ENCODE peak calls at places on chromosomes 4 and X, in eight cellular contexts. W is HL-60, N is fibroblast of lung, R is coronary artery, Q is lower leg skin, O is Karpas-422, F is GM12865, X is small intestine. D is an unnamed sample.

GRCh38 chr4:88169298-88169697 is 10.9 kb upstream of the ABCG2 start:
- DNase-seq in W (no peak), R (no peak), F (no peak), X (no peak), O (no peak), Q (no peak), N (no peak), D (no peak)

GRCh38 chr4:29277381-29277780 is 1442.8 kb upstream of the PCDH7 start:
- DNase-seq in W (no peak), F (no peak), Q (no peak), R (no peak), N (peak), X (no peak), O (no peak), D (no peak)

GRCh38 chr4:11130195-11130975 is 298.3 kb downstream of the HS3ST1 start:
- DNase-seq in Q (no peak), N (peak), R (no peak), W (no peak), F (no peak), X (no peak), O (no peak), D (no peak)

GRCh38 chrX:20320461-20321159 is 53.9 kb upstream of the RPS6KA3 start:
- DNase-seq in X (no peak), F (peak), R (no peak), O (peak), N (no peak), W (no peak), Q (no peak), D (peak)

GRCh38 chrX:50952406-50952805 is 41.9 kb downstream of the BMP15 start:
- DNase-seq in X (no peak), R (no peak), F (no peak), O (no peak), N (no peak), W (no peak), Q (no peak), D (no peak)

GRCh38 chr4:83618431-83618830 is 82.5 kb downstream of the GPAT3 start:
- DNase-seq in N (peak), R (no peak), F (no peak), O (no peak), Q (no peak), X (peak), W (no peak), D (no peak)

GRCh38 chr4:65021737-65022136 is 612.5 kb upstream of the TECRL start:
- DNase-seq in O (no peak), F (no peak), Q (no peak), X (no peak), R (no peak), W (no peak), N (no peak), D (no peak)

GRCh38 chr4:3462790-3463415 is at the start of gene DOK7:
- DNase-seq in N (no peak), O (no peak), W (no peak), F (no peak), X (no peak), R (no peak), Q (no peak), D (no peak)

GRCh38 chrX:136850441-136851175 is 29.9 kb downstream of the RBMX start:
- DNase-seq in W (peak), Q (no peak), O (peak), N (peak), F (no peak), R (no peak), X (no peak), D (no peak)

GRCh38 chr4:2402053-2402452 is 16.4 kb downstream of the ZFYVE28 start:
- DNase-seq in F (no peak), O (no peak), N (no peak), X (peak), W (no peak), R (no peak), Q (peak), D (no peak)

GRCh38 chr4:165537028-165537648 is 158.3 kb downstream of the CPE start:
- DNase-seq in W (peak), Q (no peak), R (no peak), F (peak), X (peak), N (peak), O (peak), D (peak)

GRCh38 chrX:151396827-151397740 is at the start of gene VMA21:
- DNase-seq in O (peak), Q (peak), R (peak), W (peak), X (peak), N (peak), F (peak), D (peak)

GRCh38 chrX:50779694-50780093 is 34.3 kb downstream of the SHROOM4 start:
- DNase-seq in N (no peak), O (peak), F (no peak), W (no peak), R (no peak), X (no peak), Q (no peak), D (no peak)

GRCh38 chr4:122364700-122365404 is 14.0 kb upstream of the ADAD1 start:
- DNase-seq in X (peak), O (no peak), R (no peak), N (no peak), W (no peak), Q (no peak), F (peak), D (peak)

GRCh38 chr4:140884431-140885058 is 128.4 kb upstream of the TBC1D9 start:
- DNase-seq in N (peak), W (peak), Q (no peak), F (peak), R (no peak), O (peak), X (peak), D (peak)

GRCh38 chr4:26127851-26128337 is 192.9 kb upstream of the RBPJ start:
- DNase-seq in O (no peak), X (no peak), W (no peak), R (no peak), Q (peak), F (no peak), N (no peak), D (no peak)

GRCh38 chrX:123835661-123836371 is 24.0 kb upstream of the XIAP start:
- DNase-seq in F (no peak), N (peak), R (no peak), O (no peak), W (no peak), X (peak), Q (no peak), D (no peak)

GRCh38 chr4:159097785-159098184 is 5.1 kb upstream of the RAPGEF2 start:
- DNase-seq in X (no peak), R (no peak), Q (no peak), N (no peak), F (no peak), O (no peak), W (no peak), D (no peak)

GRCh38 chr4:71680706-71681105 is 103.2 kb downstream of the GC start:
- DNase-seq in N (peak), Q (no peak), X (no peak), F (no peak), O (no peak), W (no peak), R (no peak), D (no peak)

GRCh38 chr4:113838421-113838820 is 76.9 kb upstream of the CAMK2D start:
- DNase-seq in O (peak), Q (no peak), F (no peak), W (no peak), X (no peak), R (no peak), N (no peak), D (no peak)

GRCh38 chr4:17232575-17233253 is 279.2 kb downstream of the QDPR start:
- DNase-seq in W (no peak), Q (no peak), R (no peak), F (no peak), O (no peak), N (peak), X (no peak), D (no peak)

GRCh38 chrX:1700757-1701156 is 85.9 kb downstream of the ASMT start:
- DNase-seq in R (no peak), X (no peak), W (no peak), Q (no peak), N (no peak), O (peak), F (no peak), D (no peak)

GRCh38 chr4:142944565-142944964 is 98.5 kb upstream of the INPP4B start:
- DNase-seq in X (no peak), W (no peak), F (no peak), O (no peak), R (no peak), N (peak), Q (no peak), D (no peak)

GRCh38 chrX:141375011-141375730 is 132.9 kb upstream of the SPANXC start:
- DNase-seq in F (no peak), Q (no peak), W (no peak), N (peak), R (no peak), X (no peak), O (no peak), D (no peak)

GRCh38 chr4:13182136-13182535 is 302.0 kb downstream of the RAB28 start:
- DNase-seq in O (no peak), X (no peak), R (no peak), F (no peak), Q (no peak), N (no peak), W (no peak), D (no peak)

GRCh38 chr4:134328741-134329140 is 127.2 kb upstream of the PABPC4L start:
- DNase-seq in W (no peak), O (no peak), F (peak), Q (no peak), X (no peak), N (no peak), R (no peak), D (no peak)

GRCh38 chrX:133273180-133273579 is 55.0 kb upstream of the TFDP3 start:
- DNase-seq in F (no peak), N (no peak), Q (no peak), O (no peak), R (no peak), X (no peak), W (no peak), D (no peak)

GRCh38 chr4:137213372-137214173 is 318.7 kb downstream of the PCDH18 start:
- DNase-seq in N (peak), F (no peak), X (no peak), O (no peak), Q (no peak), R (no peak), W (no peak), D (no peak)

GRCh38 chr4:171101845-171102244 is 711.4 kb upstream of the GALNTL6 start:
- DNase-seq in R (no peak), W (no peak), F (no peak), N (no peak), X (no peak), Q (no peak), O (no peak), D (no peak)

GRCh38 chrX:72003811-72004750 is 93.4 kb downstream of the NHSL2 start:
- DNase-seq in F (no peak), W (no peak), R (peak), N (no peak), X (no peak), Q (peak), O (no peak), D (no peak)

GRCh38 chr4:48343035-48343434 is 1.7 kb downstream of the SLAIN2 start:
- DNase-seq in F (peak), N (peak), W (no peak), O (no peak), Q (no peak), R (no peak), X (no peak), D (no peak)

GRCh38 chr4:158722917-158723793 is at the start of gene PPID:
- DNase-seq in Q (peak), X (peak), R (peak), N (peak), O (peak), F (peak), W (peak), D (peak)

DNA sequence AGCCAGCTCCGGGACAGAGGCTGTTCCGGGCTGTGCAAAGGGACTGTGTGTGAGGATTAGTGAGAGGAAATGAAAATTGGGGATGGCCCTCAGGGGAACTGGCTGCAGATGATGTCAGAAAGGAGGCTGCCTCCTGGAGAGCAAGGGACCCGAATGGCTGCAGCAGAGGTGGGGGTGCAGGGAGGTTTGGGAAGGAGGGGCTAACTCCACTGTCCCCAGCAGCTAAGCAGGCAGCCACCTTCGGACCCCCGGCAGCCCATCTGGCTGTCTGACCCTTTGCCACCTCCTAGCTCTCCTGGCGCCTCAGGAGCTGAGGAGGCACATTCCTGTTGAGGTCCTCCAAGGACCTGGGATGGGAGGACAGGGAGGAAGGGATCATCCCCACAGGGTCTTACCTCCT is 68.7 kb downstream of the EFNB1 start:
- DNase-seq in W (no peak), O (no peak), R (no peak), F (no peak), Q (no peak), X (no peak), N (no peak), D (no peak)
- H3K4me3 ChIP-seq in W (no peak), O (no peak), R (no peak), F (no peak), Q (no peak), X (no peak), N (no peak), D (no peak)

GRCh38 chrX:134624046-134624430 is 34.2 kb downstream of the PLAC1 start:
- DNase-seq in R (no peak), W (no peak), N (no peak), Q (no peak), F (no peak), X (no peak), O (no peak), D (no peak)
- H3K4me3 ChIP-seq in R (no peak), W (no peak), N (no peak), Q (no peak), F (no peak), X (no peak), O (no peak), D (no peak)

GRCh38 chr4:81031389-81032173 is 1.1 kb downstream of the BMP3 start:
- DNase-seq in O (no peak), Q (no peak), W (no peak), N (no peak), X (peak), R (no peak), F (peak), D (no peak)

GRCh38 chr4:81030061-81030616 is 369 bp upstream of the BMP3 start:
- DNase-seq in F (peak), W (no peak), N (no peak), O (no peak), R (no peak), Q (no peak), X (no peak), D (no peak)

GRCh38 chr4:81032805-81033684 is 2.5 kb downstream of the BMP3 start:
- DNase-seq in N (no peak), R (no peak), O (no peak), F (no peak), X (peak), Q (no peak), W (no peak), D (no peak)

GRCh38 chr4:81032174-81032551 is 1.7 kb downstream of the BMP3 start:
- DNase-seq in R (no peak), N (no peak), Q (no peak), O (no peak), X (no peak), F (no peak), W (no peak), D (no peak)

GRCh38 chr4:81030617-81031388 is at the start of gene BMP3:
- DNase-seq in Q (no peak), O (no peak), R (no peak), N (peak), X (peak), F (peak), W (no peak), D (no peak)
- H3K4me3 ChIP-seq in Q (peak), O (no peak), R (peak), N (peak), X (peak), F (peak), W (peak), D (no peak)

GRCh38 chr4:39699676-39700409 is 1.9 kb downstream of the UBE2K start:
- DNase-seq in X (peak), O (peak), F (no peak), N (peak), Q (no peak), W (no peak), R (no peak), D (no peak)
- H3K4me3 ChIP-seq in X (no peak), O (peak), F (peak), N (peak), Q (no peak), W (peak), R (peak), D (peak)

GRCh38 chrX:130902783-130903613 is at the start of gene ENOX2:
- DNase-seq in O (peak), X (peak), Q (peak), W (peak), N (peak), R (peak), F (peak), D (peak)
- H3K4me3 ChIP-seq in O (peak), X (peak), Q (peak), W (peak), N (peak), R (peak), F (peak), D (peak)

DNA sequence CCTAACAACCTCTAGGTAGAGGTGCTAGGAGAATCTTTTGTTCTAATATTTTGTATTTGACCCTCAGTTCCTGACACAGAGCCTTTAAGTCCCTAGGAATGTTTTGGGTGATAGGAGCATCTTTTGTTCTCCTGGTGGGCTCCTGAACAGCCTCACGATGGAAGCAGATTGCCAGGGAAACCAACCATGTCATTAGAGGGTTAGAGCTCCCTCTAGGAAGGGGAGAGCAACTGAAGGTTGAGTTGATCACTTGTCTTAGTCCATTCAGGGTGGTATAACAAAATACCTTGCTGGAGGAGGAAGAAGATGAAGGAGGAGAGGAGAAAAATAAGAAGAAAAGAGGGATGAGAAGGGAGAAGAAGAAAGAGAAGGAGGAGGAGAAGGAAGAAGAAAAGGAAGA is 9.2 kb downstream of the VCX start:
- DNase-seq in N (no peak), O (no peak), X (no peak), F (no peak), Q (no peak), R (no peak), W (no peak), D (no peak)
- H3K4me3 ChIP-seq in N (no peak), O (no peak), X (no peak), F (no peak), Q (no peak), R (no peak), W (no peak), D (no peak)